ENCODE peak calls at places on chromosomes 1 and 21, in seven cellular contexts. E is LHCN-M2, Y is GF-D8, M is NB4, T is mucosa of gallbladder, Q is AG08395, U is HuH-7.5. Z is an unnamed sample.

GRCh38 chr1:112061852-112062451 is 72.5 kb upstream of the KCND3 start:
- DNase-seq in Q (no peak), U (no peak), Y (no peak), M (no peak), T (no peak), E (no peak), Z (no peak)

GRCh38 chr1:156648951-156649350 is 7.0 kb downstream of the BCAN start:
- DNase-seq in M (no peak), E (no peak), U (no peak), T (no peak), Y (no peak), Q (no peak), Z (no peak)

GRCh38 chr1:109499661-109500536 is 6.0 kb downstream of the CYB561D1 start:
- DNase-seq in Y (peak), E (peak), M (peak), Q (no peak), U (peak), T (peak), Z (peak)

GRCh38 chr1:215132156-215132555 is 49.6 kb downstream of the KCNK2 start:
- DNase-seq in U (no peak), Q (peak), T (no peak), M (no peak), Y (no peak), E (peak), Z (no peak)

GRCh38 chr1:94623560-94624148 is 82.1 kb upstream of the F3 start:
- DNase-seq in E (no peak), Q (no peak), M (no peak), Y (no peak), U (no peak), T (no peak), Z (no peak)

GRCh38 chr1:37951041-37951782 is 4.4 kb upstream of the INPP5B start:
- DNase-seq in E (no peak), T (no peak), Y (no peak), Q (no peak), U (no peak), M (peak), Z (no peak)

GRCh38 chr1:60078182-60078581 is 4.6 kb upstream of the C1orf87 start:
- DNase-seq in M (no peak), Q (peak), T (no peak), U (no peak), E (peak), Y (no peak), Z (no peak)

GRCh38 chr1:234322979-234323378 is 50.3 kb upstream of the COA6 start:
- DNase-seq in M (peak), Y (peak), E (no peak), Q (no peak), T (no peak), U (peak), Z (peak)

GRCh38 chr21:45227735-45228134 is 60.0 kb downstream of the POFUT2 start:
- DNase-seq in M (no peak), Q (no peak), T (no peak), Y (no peak), U (no peak), E (no peak), Z (no peak)

GRCh38 chr1:228032041-228032440 is 25.2 kb downstream of the WNT3A start:
- DNase-seq in U (no peak), Q (no peak), Y (no peak), T (no peak), E (no peak), M (no peak), Z (no peak)

GRCh38 chr1:106998431-106999002 is 58.0 kb upstream of the PRMT6 start:
- DNase-seq in T (no peak), E (no peak), M (no peak), Y (no peak), U (no peak), Q (no peak), Z (no peak)

GRCh38 chr1:172894345-172895049 is 156.2 kb downstream of the TNFSF18 start:
- DNase-seq in E (no peak), Y (no peak), M (no peak), U (no peak), T (no peak), Q (no peak), Z (no peak)

GRCh38 chr1:85200870-85201339 is at the start of gene SYDE2:
- DNase-seq in U (peak), T (peak), Y (no peak), E (peak), M (peak), Q (peak), Z (peak)

GRCh38 chr21:28554660-28555475 is 437.8 kb downstream of the LTN1 start:
- DNase-seq in E (peak), T (no peak), Q (no peak), M (no peak), U (peak), Y (no peak), Z (no peak)

GRCh38 chr21:29538115-29538514 is 239.4 kb downstream of the BACH1 start:
- DNase-seq in M (no peak), E (peak), Q (peak), T (no peak), Y (no peak), U (no peak), Z (no peak)

GRCh38 chr1:156502749-156503671 is 2.4 kb upstream of the MEF2D start:
- DNase-seq in T (peak), M (peak), Y (peak), Q (peak), U (no peak), E (peak), Z (no peak)

GRCh38 chr1:192252776-192253175 is 64.0 kb upstream of the RGS21 start:
- DNase-seq in Q (no peak), M (no peak), U (no peak), Y (no peak), E (no peak), T (no peak), Z (no peak)

GRCh38 chr1:187621961-187622360 is 793.2 kb downstream of the PLA2G4A start:
- DNase-seq in T (no peak), Y (no peak), E (peak), M (peak), Q (no peak), U (no peak), Z (no peak)

GRCh38 chr1:109091196-109092193 is 931 bp downstream of the TMEM167B start:
- DNase-seq in Y (peak), Q (peak), U (peak), M (peak), T (no peak), E (peak), Z (no peak)

GRCh38 chr1:23169727-23170335 is 1.2 kb upstream of the LUZP1 start:
- DNase-seq in T (peak), E (peak), U (no peak), M (peak), Q (peak), Y (peak), Z (no peak)

GRCh38 chr1:59747469-59748014 is 67.2 kb upstream of the HOOK1 start:
- DNase-seq in E (no peak), Y (no peak), Q (no peak), M (no peak), T (no peak), U (no peak), Z (no peak)